ENCODE peak calls at places on chromosomes 7 and 10, in nine cellular contexts. K, B, D, O, Y, G, F, V and J are unnamed samples.

GRCh38 chr10:46787321-46787615 is 124.0 kb upstream of the PTPN20 start:
- DNase-seq in K (no peak), B (no peak), D (no peak), O (no peak), Y (peak; percentile 64), G (no peak), F (no peak), V (peak; percentile 59), J (no peak)

GRCh38 chr7:120985839-120986238 is 2.7 kb upstream of the CPED1 start:
- DNase-seq in K (no peak), B (no peak), D (no peak), O (no peak), Y (no peak), G (no peak), F (no peak), V (no peak), J (no peak)

GRCh38 chr10:317219-317868 is 182.1 kb downstream of the ZMYND11 start:
- DNase-seq in K (no peak), B (no peak), D (no peak), O (peak; percentile 17), Y (no peak), G (no peak), F (peak; percentile 89), V (peak; percentile 30), J (no peak)

GRCh38 chr7:44969701-44970494 is 8.9 kb downstream of the MYO1G start:
- DNase-seq in K (no peak), B (no peak), D (no peak), O (peak; percentile 8), Y (peak; percentile 40), G (no peak), F (peak; percentile 66), V (no peak), J (no peak)

GRCh38 chr10:91797874-91798735 is at the start of gene TNKS2:
- DNase-seq in K (peak; percentile 95), B (peak; percentile 81), D (peak; percentile 91), O (peak; percentile 95), Y (peak; percentile 95), G (peak; percentile 96), F (peak; percentile 98), V (peak; percentile 95), J (peak; percentile 96)

GRCh38 chr10:8543361-8544056 is 489.0 kb downstream of the GATA3 start:
- DNase-seq in K (no peak), B (no peak), D (peak; percentile 86), O (peak; percentile 50), Y (no peak), G (peak; percentile 63), F (no peak), V (no peak), J (no peak)

GRCh38 chr10:123966896-123967231 is 75.3 kb upstream of the CPXM2 start:
- DNase-seq in K (no peak), B (no peak), D (no peak), O (no peak), Y (no peak), G (no peak), F (no peak), V (no peak), J (no peak)

GRCh38 chr7:92634924-92635519 is 44.8 kb upstream of the FAM133B start:
- DNase-seq in K (no peak), B (peak; percentile 39), D (no peak), O (no peak), Y (no peak), G (no peak), F (no peak), V (no peak), J (no peak)

GRCh38 chr10:70853031-70853430 is 35.3 kb downstream of the PCBD1 start:
- DNase-seq in K (no peak), B (no peak), D (no peak), O (no peak), Y (no peak), G (no peak), F (no peak), V (no peak), J (no peak)

GRCh38 chr10:112801004-112801403 is 149.0 kb upstream of the TCF7L2 start:
- DNase-seq in K (no peak), B (no peak), D (no peak), O (no peak), Y (no peak), G (no peak), F (no peak), V (no peak), J (no peak)

GRCh38 chr7:48097511-48098231 is 8.6 kb downstream of the UPP1 start:
- DNase-seq in K (no peak), B (no peak), D (no peak), O (no peak), Y (no peak), G (no peak), F (peak; percentile 72), V (no peak), J (no peak)

GRCh38 chr7:105932835-105933477 is 30.1 kb upstream of the CDHR3 start:
- DNase-seq in K (no peak), B (no peak), D (peak; percentile 31), O (peak; percentile 16), Y (no peak), G (no peak), F (no peak), V (no peak), J (no peak)

GRCh38 chr10:77391605-77392235 is 245.9 kb downstream of the KCNMA1 start:
- DNase-seq in K (peak; percentile 77), B (peak; percentile 74), D (peak; percentile 79), O (peak; percentile 83), Y (peak; percentile 75), G (peak; percentile 78), F (no peak), V (peak; percentile 73), J (peak; percentile 71)

GRCh38 chr10:73781879-73782748 is at the start of gene CHCHD1:
- DNase-seq in K (peak; percentile 92), B (peak; percentile 76), D (peak; percentile 80), O (peak; percentile 94), Y (peak; percentile 95), G (peak; percentile 91), F (peak; percentile 98), V (peak; percentile 90), J (peak; percentile 91)
- TF ChIP-seq POLR2A in K (no peak), B (peak; percentile 91), D (no peak), O (peak; percentile 69), Y (peak; percentile 50), G (no peak), F (peak; percentile 25), V (no peak), J (peak; percentile 89)

DNA sequence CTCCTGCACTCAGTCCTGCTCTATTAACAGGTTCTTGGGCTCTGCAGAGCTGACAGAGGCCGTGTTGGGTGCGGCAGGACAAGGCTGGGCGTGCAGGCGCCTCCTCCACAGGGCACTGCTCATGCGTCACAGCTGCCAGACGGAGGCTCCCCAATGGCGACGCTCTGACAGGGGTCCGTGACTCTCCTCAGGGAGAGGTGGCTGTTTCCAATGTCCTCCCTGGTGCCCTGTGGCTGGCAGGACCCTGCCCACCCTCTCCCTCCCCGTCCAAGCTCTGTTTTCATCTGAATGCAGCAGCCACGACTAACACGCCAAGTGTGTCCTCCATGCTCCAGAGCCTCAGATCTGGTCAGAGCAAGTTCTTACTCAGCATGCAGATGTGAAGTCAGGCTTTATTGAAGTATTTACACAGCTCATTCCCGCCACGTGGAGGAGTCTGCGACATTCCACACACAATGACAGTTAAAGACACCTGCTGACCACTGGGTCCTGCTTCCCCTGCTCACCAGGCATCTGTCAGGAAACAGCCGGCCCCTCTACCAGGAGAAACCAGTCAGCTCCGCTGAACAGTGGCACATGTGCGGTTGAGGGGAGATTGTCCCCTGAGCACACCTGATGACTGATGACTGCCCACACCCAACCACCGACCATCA is 116.7 kb downstream of the VIPR2 start:
- DNase-seq in K (no peak), B (no peak), D (peak; percentile 55), O (peak; percentile 66), Y (peak; percentile 28), G (peak; percentile 64), F (no peak), V (no peak), J (no peak)
- TF ChIP-seq POLR2A in K (no peak), B (no peak), D (no peak), O (no peak), Y (no peak), G (no peak), F (no peak), V (no peak), J (no peak)

GRCh38 chr10:69392481-69393000 is 24.2 kb downstream of the TACR2 start:
- DNase-seq in K (peak; percentile 81), B (peak; percentile 65), D (peak; percentile 82), O (peak; percentile 88), Y (peak; percentile 83), G (peak; percentile 89), F (peak; percentile 94), V (peak; percentile 89), J (peak; percentile 88)

GRCh38 chr10:69388488-69388887 is 28.2 kb downstream of the TACR2 start:
- DNase-seq in K (no peak), B (no peak), D (no peak), O (no peak), Y (no peak), G (no peak), F (no peak), V (no peak), J (no peak)

GRCh38 chr10:69391158-69391557 is 25.6 kb downstream of the TACR2 start:
- DNase-seq in K (no peak), B (no peak), D (no peak), O (no peak), Y (no peak), G (no peak), F (no peak), V (no peak), J (no peak)

GRCh38 chr10:69387500-69387899 is 29.2 kb downstream of the TACR2 start:
- DNase-seq in K (no peak), B (no peak), D (no peak), O (no peak), Y (no peak), G (no peak), F (no peak), V (no peak), J (no peak)

DNA sequence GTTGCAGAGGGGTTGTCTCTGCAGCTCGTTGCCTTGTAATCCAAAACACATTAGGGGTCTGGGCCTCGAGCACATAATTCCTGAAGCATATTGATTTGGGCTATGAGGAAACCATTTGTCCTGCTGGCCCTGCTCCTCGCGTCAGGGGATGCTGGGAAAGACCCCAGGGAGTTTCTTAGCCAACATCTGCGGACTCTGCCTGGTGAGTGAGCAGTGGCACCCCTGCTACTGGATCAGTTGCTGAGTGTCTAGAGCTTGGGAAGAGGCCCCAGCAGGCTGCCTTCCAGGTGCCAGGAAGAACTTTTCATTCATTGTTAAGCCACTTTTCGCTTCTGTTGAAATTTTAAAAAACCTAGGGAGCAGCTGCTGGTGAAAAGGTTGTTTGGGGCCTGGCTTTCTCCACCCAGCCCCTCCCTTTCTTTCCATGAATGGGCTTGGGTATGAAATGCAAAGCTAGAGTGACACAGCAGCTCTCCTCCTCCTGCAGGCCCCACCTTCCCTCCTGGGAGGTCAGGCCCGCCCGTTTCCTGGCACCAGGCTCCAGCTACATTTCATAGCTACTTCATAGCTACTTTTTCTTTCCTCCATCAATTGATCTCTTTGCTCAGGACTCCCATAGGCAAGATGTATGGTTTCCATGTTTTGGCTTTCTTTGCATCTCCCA is 26.8 kb downstream of the TACR2 start:
- DNase-seq in K (no peak), B (no peak), D (no peak), O (no peak), Y (no peak), G (peak; percentile 56), F (no peak), V (no peak), J (peak; percentile 91)
- TF ChIP-seq POLR2A in K (no peak), B (no peak), D (no peak), O (no peak), Y (no peak), G (no peak), F (no peak), V (no peak), J (no peak)

DNA sequence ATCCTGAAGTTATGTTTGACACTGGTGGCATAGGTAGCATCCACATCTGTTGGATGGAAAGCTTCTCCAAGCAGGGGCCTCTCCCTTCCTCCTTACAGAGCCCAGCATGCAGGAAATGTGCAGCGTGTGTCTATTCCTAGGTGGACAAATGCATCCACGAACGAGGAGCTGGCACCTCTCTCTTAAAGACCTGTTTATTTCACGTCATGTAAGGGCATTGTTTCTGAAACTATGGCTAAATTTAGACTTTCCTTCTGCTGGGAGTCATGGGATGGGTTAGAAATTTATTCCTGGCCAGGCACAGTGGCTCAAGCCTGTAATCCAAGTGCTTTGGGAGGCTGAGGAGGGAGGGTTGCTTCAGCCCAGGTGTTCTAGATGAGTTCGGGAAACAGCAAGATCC is 208.4 kb upstream of the SVIL start:
- DNase-seq in K (no peak), B (no peak), D (no peak), O (no peak), Y (no peak), G (no peak), F (no peak), V (no peak), J (no peak)
- TF ChIP-seq POLR2A in K (no peak), B (no peak), D (no peak), O (peak; percentile 38), Y (no peak), G (no peak), F (no peak), V (no peak), J (no peak)